ENCODE peak calls at places on chromosomes 2 and 18, in eight cellular contexts. S is left ventricle myocardium superior, C is LoVo, P is cardiac muscle cell, Q is OCI-LY7, T is right atrium auricular region, A is head of caudate nucleus, B is neural crest cell. G is an unnamed sample.

GRCh38 chr2:96427169-96427568 is 78.0 kb downstream of the NEURL3 start:
- DNase-seq in S (no peak), C (no peak), P (no peak), Q (no peak), T (no peak), A (no peak), B (no peak), G (no peak)

GRCh38 chr2:41061371-41061770 is 609.5 kb upstream of the SLC8A1 start:
- DNase-seq in S (no peak), C (no peak), P (no peak), Q (no peak), T (no peak), A (no peak), B (no peak), G (no peak)

GRCh38 chr2:22355816-22356433 is 1029.1 kb upstream of the KLHL29 start:
- DNase-seq in S (peak; percentile 58), C (no peak), P (peak; percentile 70), Q (peak; percentile 38), T (peak; percentile 70), A (peak; percentile 71), B (peak; percentile 85), G (peak; percentile 37)

GRCh38 chr18:60122339-60122738 is 222.5 kb downstream of the PMAIP1 start:
- DNase-seq in S (no peak), C (no peak), P (no peak), Q (no peak), T (no peak), A (no peak), B (no peak), G (no peak)

GRCh38 chr18:72013512-72013911 is 530.6 kb downstream of the CBLN2 start:
- DNase-seq in S (no peak), C (no peak), P (no peak), Q (no peak), T (no peak), A (no peak), B (no peak), G (no peak)

GRCh38 chr2:219369447-219369861 is 18.3 kb downstream of the DNPEP start:
- DNase-seq in S (peak; percentile 61), C (peak; percentile 18), P (no peak), Q (no peak), T (peak; percentile 69), A (no peak), B (no peak), G (no peak)

GRCh38 chr2:149908731-149909690 is 321.4 kb upstream of the MMADHC start:
- DNase-seq in S (no peak), C (no peak), P (no peak), Q (no peak), T (no peak), A (no peak), B (no peak), G (peak; percentile 58)

GRCh38 chr2:206936006-206936405 is 3.3 kb upstream of the CPO start:
- DNase-seq in S (no peak), C (no peak), P (no peak), Q (no peak), T (no peak), A (no peak), B (no peak), G (no peak)

GRCh38 chr18:26532367-26533340 is 15.7 kb downstream of the KCTD1 start:
- DNase-seq in S (no peak), C (no peak), P (no peak), Q (no peak), T (no peak), A (no peak), B (no peak), G (no peak)

GRCh38 chr2:40192864-40193669 is 258.8 kb downstream of the SLC8A1 start:
- DNase-seq in S (no peak), C (no peak), P (no peak), Q (no peak), T (no peak), A (no peak), B (no peak), G (peak; percentile 14)

GRCh38 chr18:59051470-59052165 is 88.1 kb upstream of the SEC11C start:
- DNase-seq in S (no peak), C (no peak), P (no peak), Q (no peak), T (no peak), A (no peak), B (no peak), G (no peak)

GRCh38 chr18:69177702-69178101 is 223.0 kb upstream of the DOK6 start:
- DNase-seq in S (no peak), C (no peak), P (no peak), Q (no peak), T (no peak), A (no peak), B (no peak), G (no peak)

GRCh38 chr2:162244559-162245031 is 1.4 kb upstream of the FAP start:
- DNase-seq in S (no peak), C (peak; percentile 4), P (no peak), Q (no peak), T (peak; percentile 62), A (no peak), B (no peak), G (no peak)

GRCh38 chr2:33395660-33396249 is 80.7 kb upstream of the RASGRP3 start:
- DNase-seq in S (no peak), C (peak; percentile 14), P (peak; percentile 36), Q (peak; percentile 59), T (no peak), A (peak; percentile 21), B (peak; percentile 51), G (no peak)

GRCh38 chr2:112692496-112692911 is 28.3 kb upstream of the NT5DC4 start:
- DNase-seq in S (peak; percentile 35), C (peak; percentile 94), P (no peak), Q (peak; percentile 22), T (peak; percentile 71), A (no peak), B (no peak), G (peak; percentile 46)

GRCh38 chr18:61589053-61589723 is 256.0 kb downstream of the CDH20 start:
- DNase-seq in S (no peak), C (no peak), P (no peak), Q (no peak), T (no peak), A (no peak), B (no peak), G (no peak)

GRCh38 chr18:74273394-74273793 is 18.4 kb downstream of the CYB5A start:
- DNase-seq in S (no peak), C (no peak), P (no peak), Q (no peak), T (no peak), A (no peak), B (no peak), G (no peak)

GRCh38 chr2:63742592-63742991 is 99.1 kb upstream of the UGP2 start:
- DNase-seq in S (no peak), C (no peak), P (no peak), Q (no peak), T (no peak), A (no peak), B (no peak), G (no peak)

GRCh38 chr18:58541137-58541788 is 87.6 kb downstream of the ALPK2 start:
- DNase-seq in S (no peak), C (no peak), P (no peak), Q (no peak), T (no peak), A (no peak), B (no peak), G (no peak)

GRCh38 chr2:95329891-95330822 is 33.0 kb downstream of the KCNIP3 start:
- DNase-seq in S (peak; percentile 46), C (no peak), P (no peak), Q (no peak), T (no peak), A (peak; percentile 66), B (no peak), G (no peak)

GRCh38 chr2:168545439-168546082 is 89.5 kb downstream of the CERS6 start:
- DNase-seq in S (no peak), C (peak; percentile 31), P (peak; percentile 22), Q (no peak), T (no peak), A (no peak), B (no peak), G (peak; percentile 5)

GRCh38 chr18:63799164-63799563 is 23.9 kb downstream of the SERPINB7 start:
- DNase-seq in S (no peak), C (no peak), P (no peak), Q (no peak), T (no peak), A (no peak), B (no peak), G (no peak)

GRCh38 chr18:49920731-49921130 is 107.4 kb upstream of the ACAA2 start:
- DNase-seq in S (no peak), C (no peak), P (no peak), Q (no peak), T (no peak), A (no peak), B (no peak), G (no peak)

GRCh38 chr2:203824057-203824456 is 43.5 kb upstream of the CTLA4 start:
- DNase-seq in S (no peak), C (no peak), P (no peak), Q (no peak), T (no peak), A (no peak), B (no peak), G (no peak)

GRCh38 chr18:34222396-34223163 is 2.1 kb downstream of the NOL4 start:
- DNase-seq in S (peak; percentile 43), C (no peak), P (peak; percentile 51), Q (no peak), T (no peak), A (peak; percentile 46), B (peak; percentile 41), G (peak; percentile 62)

GRCh38 chr2:120224256-120224655 is 1.1 kb upstream of the TMEM185B start:
- DNase-seq in S (no peak), C (no peak), P (no peak), Q (no peak), T (no peak), A (no peak), B (no peak), G (peak; percentile 7)

G was measured in NCI-H345.